ENCODE peak calls at places on chromosome 7, in nine cellular contexts. X is transverse colon; T is nucleus accumbens; P is chondrocyte; A is AG09309; G is non-pigmented ciliary epithelial cell; Z is stimulated activated CD4-positive, alpha-beta T cell treated with anti-CD3 and anti-CD28 coated beads, Interleukin-4, amount 100 ng/mL, for 48 hours; L is erythroblast; U is HL-60. B is an unnamed sample.

GRCh38 chr7:51847461-51848134 is 531.0 kb upstream of the COBL start:
- DNase-seq in P (no peak), Z (no peak), U (no peak), T (no peak), X (no peak), G (no peak), A (no peak), L (no peak), B (no peak)

GRCh38 chr7:149690688-149691446 is 82.5 kb downstream of the ZNF467 start:
- DNase-seq in L (peak; percentile 6), A (peak; percentile 67), G (no peak), P (no peak), U (peak; percentile 49), X (no peak), Z (no peak), T (no peak), B (no peak)

GRCh38 chr7:44177570-44178131 is 11.6 kb downstream of the GCK start:
- DNase-seq in P (no peak), L (no peak), X (no peak), T (peak; percentile 41), A (no peak), U (no peak), Z (no peak), G (no peak), B (no peak)

GRCh38 chr7:883029-884021 is 7.0 kb downstream of the GET4 start:
- DNase-seq in A (no peak), T (no peak), P (peak; percentile 68), G (no peak), L (no peak), Z (no peak), X (no peak), U (peak; percentile 78), B (no peak)

GRCh38 chr7:135747366-135747765 is 1.2 kb downstream of the FAM180A start:
- DNase-seq in U (no peak), Z (no peak), A (no peak), T (no peak), L (no peak), X (no peak), P (no peak), G (no peak), B (no peak)

GRCh38 chr7:92425311-92425947 is 21.9 kb upstream of the GATAD1 start:
- DNase-seq in T (no peak), L (no peak), U (peak; percentile 41), G (no peak), A (no peak), P (no peak), Z (no peak), X (peak; percentile 22), B (no peak)

GRCh38 chr7:156115582-156115981 is 303.3 kb upstream of the SHH start:
- DNase-seq in U (no peak), A (no peak), P (no peak), G (no peak), T (no peak), Z (no peak), L (no peak), X (no peak), B (no peak)

GRCh38 chr7:41323811-41324210 is 379.1 kb downstream of the INHBA start:
- DNase-seq in Z (no peak), G (no peak), T (no peak), L (no peak), P (no peak), X (no peak), U (no peak), A (no peak), B (no peak)

GRCh38 chr7:19321925-19322470 is 176.8 kb upstream of the FERD3L start:
- DNase-seq in Z (no peak), G (no peak), X (no peak), A (no peak), U (no peak), T (no peak), L (no peak), P (no peak), B (no peak)

GRCh38 chr7:155914341-155914740 is 102.1 kb upstream of the SHH start:
- DNase-seq in U (no peak), A (no peak), X (no peak), Z (no peak), P (no peak), L (no peak), G (no peak), T (no peak), B (no peak)

GRCh38 chr7:158829021-158829341 is 328 bp downstream of the ESYT2 start:
- DNase-seq in U (peak; percentile 69), P (no peak), G (no peak), A (no peak), X (no peak), L (peak; percentile 89), T (peak; percentile 61), Z (peak; percentile 66), B (peak; percentile 59)

GRCh38 chr7:20785211-20786048 is 1.3 kb downstream of the SP8 start:
- DNase-seq in P (no peak), Z (no peak), X (no peak), L (peak; percentile 46), U (no peak), G (no peak), T (no peak), A (no peak), B (no peak)